ENCODE peak calls at places on chromosomes 3 and 15, in ten cellular contexts. B is A549; G is fibroblast of pulmonary artery; A is CD4-positive, alpha-beta T cell; P is B cell; C is astrocyte of the spinal cord; N is kidney epithelial cell; W is mesothelial cell of epicardium; D is MCF 10A; K is HepG2. X is an unnamed sample.
A peak's percentile ranks its signal among the peaks of the same experiment; 100 is the strongest.

GRCh38 chr15:39783244-39783820 is 691 bp upstream of the FSIP1 start:
- DNase-seq in B (no peak), G (no peak), A (no peak), P (no peak), C (peak; percentile 43), N (no peak), W (no peak), D (peak; percentile 1), K (no peak), X (no peak)

GRCh38 chr15:45648521-45649200 is 13.8 kb downstream of the SQOR start:
- DNase-seq in B (peak; percentile 24), G (peak; percentile 61), A (no peak), P (no peak), C (peak; percentile 57), N (peak; percentile 87), W (no peak), D (peak; percentile 61), K (peak; percentile 76), X (peak; percentile 81)

GRCh38 chr3:118144919-118145318 is 889.7 kb downstream of the IGSF11 start:
- DNase-seq in B (no peak), G (no peak), A (no peak), P (no peak), C (no peak), N (no peak), W (no peak), D (no peak), K (no peak), X (no peak)

GRCh38 chr3:184175506-184175905 is 851 bp downstream of the AP2M1 start:
- DNase-seq in B (no peak), G (no peak), A (no peak), P (no peak), C (no peak), N (no peak), W (no peak), D (peak; percentile 16), K (no peak), X (no peak)

GRCh38 chr3:182058488-182058887 is 346.8 kb downstream of the SOX2 start:
- DNase-seq in B (no peak), G (no peak), A (no peak), P (no peak), C (no peak), N (no peak), W (no peak), D (peak; percentile 5), K (no peak), X (no peak)

GRCh38 chr3:9695322-9695721 is 8.3 kb upstream of the CPNE9 start:
- DNase-seq in B (no peak), G (no peak), A (no peak), P (no peak), C (no peak), N (no peak), W (no peak), D (no peak), K (no peak), X (no peak)

GRCh38 chr3:72130565-72130964 is 345.6 kb upstream of the PROK2 start:
- DNase-seq in B (no peak), G (no peak), A (no peak), P (no peak), C (no peak), N (no peak), W (no peak), D (no peak), K (no peak), X (no peak)

GRCh38 chr3:114480442-114480841 is 186.6 kb downstream of the TIGIT start:
- DNase-seq in B (no peak), G (peak; percentile 87), A (no peak), P (no peak), C (no peak), N (no peak), W (no peak), D (peak; percentile 62), K (peak; percentile 40), X (no peak)

GRCh38 chr3:99499235-99499798 is 139.1 kb upstream of the COL8A1 start:
- DNase-seq in B (peak; percentile 11), G (peak; percentile 79), A (no peak), P (no peak), C (peak; percentile 73), N (peak; percentile 29), W (no peak), D (peak; percentile 70), K (peak; percentile 6), X (peak; percentile 75)

GRCh38 chr15:39860200-39860599 is 59.9 kb downstream of the GPR176 start:
- DNase-seq in B (no peak), G (no peak), A (no peak), P (no peak), C (peak; percentile 22), N (peak; percentile 21), W (no peak), D (no peak), K (no peak), X (no peak)

GRCh38 chr15:67660874-67661606 is 118.5 kb downstream of the MAP2K5 start:
- DNase-seq in B (no peak), G (no peak), A (no peak), P (no peak), C (no peak), N (no peak), W (no peak), D (no peak), K (no peak), X (no peak)

GRCh38 chr3:52387481-52387880 is 57.4 kb downstream of the SEMA3G start:
- DNase-seq in B (no peak), G (no peak), A (no peak), P (no peak), C (no peak), N (no peak), W (no peak), D (no peak), K (no peak), X (no peak)

GRCh38 chr3:50442940-50443579 is 60.4 kb downstream of the CACNA2D2 start:
- DNase-seq in B (no peak), G (no peak), A (no peak), P (no peak), C (no peak), N (no peak), W (no peak), D (no peak), K (no peak), X (no peak)

GRCh38 chr3:194720048-194720447 is 34.4 kb downstream of the FAM43A start:
- DNase-seq in B (no peak), G (no peak), A (no peak), P (no peak), C (no peak), N (no peak), W (no peak), D (no peak), K (no peak), X (no peak)

GRCh38 chr15:47398594-47398993 is 318.7 kb upstream of the SEMA6D start:
- DNase-seq in B (no peak), G (peak; percentile 33), A (no peak), P (no peak), C (no peak), N (no peak), W (no peak), D (no peak), K (no peak), X (no peak)
- TF ChIP-seq CTCF in B (no peak), G (no peak), A (no peak), P (no peak), C (no peak), N (no peak), W (no peak), D (no peak), K (no peak), X (no peak)

GRCh38 chr3:43223670-43224364 is 62.5 kb upstream of the SNRK start:
- DNase-seq in B (no peak), G (peak; percentile 64), A (no peak), P (no peak), C (peak; percentile 26), N (no peak), W (no peak), D (no peak), K (no peak), X (no peak)
- TF ChIP-seq CTCF in B (no peak), G (peak; percentile 64), A (peak; percentile 65), P (peak; percentile 77), C (peak; percentile 53), N (peak; percentile 27), W (no peak), D (peak; percentile 17), K (no peak), X (peak; percentile 37)

GRCh38 chr3:170555329-170555728 is 30.5 kb downstream of the SLC7A14 start:
- DNase-seq in B (no peak), G (peak; percentile 38), A (no peak), P (no peak), C (no peak), N (no peak), W (no peak), D (peak; percentile 9), K (no peak), X (peak; percentile 53)

GRCh38 chr3:170558417-170558816 is 27.5 kb downstream of the SLC7A14 start:
- DNase-seq in B (no peak), G (no peak), A (no peak), P (no peak), C (no peak), N (no peak), W (no peak), D (no peak), K (no peak), X (no peak)

GRCh38 chr3:170553788-170554620 is 31.9 kb downstream of the SLC7A14 start:
- DNase-seq in B (no peak), G (peak; percentile 32), A (no peak), P (no peak), C (no peak), N (no peak), W (no peak), D (no peak), K (no peak), X (no peak)
- TF ChIP-seq CTCF in B (peak; percentile 16), G (peak; percentile 13), A (no peak), P (no peak), C (no peak), N (no peak), W (no peak), D (peak; percentile 11), K (no peak), X (no peak)

GRCh38 chr3:41448396-41448795 is 249.1 kb downstream of the CTNNB1 start:
- DNase-seq in B (no peak), G (no peak), A (no peak), P (no peak), C (no peak), N (no peak), W (no peak), D (no peak), K (no peak), X (no peak)

GRCh38 chr3:41447701-41448100 is 248.4 kb downstream of the CTNNB1 start:
- DNase-seq in B (no peak), G (no peak), A (no peak), P (no peak), C (no peak), N (no peak), W (no peak), D (no peak), K (no peak), X (no peak)

DNA sequence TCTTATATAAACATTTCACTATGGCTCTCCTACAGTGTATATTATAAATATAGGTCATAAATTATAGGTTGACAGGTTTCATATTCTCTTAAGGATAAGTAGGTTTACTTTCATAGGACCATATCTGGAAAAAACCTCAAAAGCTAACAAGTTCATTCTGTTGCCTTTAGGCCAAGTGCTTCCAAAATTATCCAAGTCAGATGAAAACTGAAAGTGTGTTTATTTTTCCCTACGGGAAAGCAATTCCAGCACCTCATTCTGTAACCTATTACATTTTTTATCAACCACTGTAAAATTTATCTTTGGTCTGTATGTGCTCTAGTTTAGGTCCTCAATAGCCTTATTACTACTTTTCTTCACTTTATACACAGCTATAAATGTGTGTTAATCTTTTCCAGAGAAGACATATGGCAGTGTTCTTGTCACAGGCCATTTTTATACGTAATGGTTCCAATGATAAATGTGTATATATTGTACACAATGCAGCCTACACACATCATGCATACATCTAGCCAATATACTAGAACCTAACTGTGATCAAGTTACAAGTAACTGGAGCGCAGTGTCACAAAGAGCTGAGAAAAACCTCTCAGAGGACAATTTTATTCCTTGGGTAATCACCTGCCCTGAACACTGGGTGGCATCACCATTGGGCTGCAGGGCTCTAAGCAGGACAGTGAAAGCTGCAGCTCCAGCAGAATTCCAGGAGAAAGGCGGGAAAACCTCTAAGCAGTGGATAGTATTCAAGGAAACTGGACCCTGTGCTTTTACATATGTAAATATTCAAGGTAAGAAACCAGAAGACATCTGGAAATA is 251.3 kb downstream of the CTNNB1 start:
- DNase-seq in B (no peak), G (no peak), A (no peak), P (no peak), C (no peak), N (no peak), W (no peak), D (no peak), K (no peak), X (no peak)
- TF ChIP-seq CTCF in B (no peak), G (no peak), A (no peak), P (no peak), C (no peak), N (no peak), W (no peak), D (no peak), K (no peak), X (peak; percentile 38)